ENCODE peak calls at places on chromosome 21, in four cellular contexts. T, V, B and U are unnamed samples.

GRCh38 chr21:15508554-15508953 is 221.2 kb upstream of the USP25 start:
- DNase-seq in B (no peak), V (no peak), T (no peak), U (no peak)

GRCh38 chr21:17793675-17794123 is 25.5 kb downstream of the C21orf91 start:
- DNase-seq in T (no peak), B (no peak), V (no peak), U (peak; percentile 4)

GRCh38 chr21:33300701-33301631 is 23.8 kb upstream of the IFNAR1 start:
- DNase-seq in T (no peak), V (no peak), B (no peak), U (no peak)

GRCh38 chr21:26814374-26814773 is 30.8 kb downstream of the ADAMTS1 start:
- DNase-seq in B (no peak), V (no peak), T (no peak), U (no peak)

GRCh38 chr21:35072960-35073359 is 23.9 kb upstream of the RUNX1 start:
- DNase-seq in B (no peak), T (no peak), V (no peak), U (no peak)

GRCh38 chr21:32764186-32764585 is 7.4 kb downstream of the PAXBP1 start:
- DNase-seq in B (no peak), V (no peak), T (no peak), U (no peak)

GRCh38 chr21:44463716-44464115 is 8.4 kb downstream of the LRRC3 start:
- DNase-seq in T (no peak), V (no peak), B (no peak), U (no peak)

GRCh38 chr21:38980416-38981319 is 174.9 kb downstream of the ETS2 start:
- DNase-seq in B (no peak), V (no peak), T (no peak), U (no peak)

GRCh38 chr21:41112740-41113692 is 54.9 kb upstream of the BACE2 start:
- DNase-seq in T (no peak), V (no peak), B (no peak), U (peak; percentile 80)

GRCh38 chr21:25964009-25964408 is 206.6 kb downstream of the APP start:
- DNase-seq in V (no peak), B (no peak), T (no peak), U (no peak)

GRCh38 chr21:39317134-39318090 is 4.0 kb upstream of the BRWD1 start:
- DNase-seq in V (no peak), B (no peak), T (no peak), U (no peak)

GRCh38 chr21:34534522-34534921 is 22.5 kb upstream of the KCNE1 start:
- DNase-seq in V (no peak), T (no peak), B (no peak), U (no peak)